ENCODE peak calls at places on chromosomes 2 and 18, in four cellular contexts. G, R, Y and V are unnamed samples.

GRCh38 chr2:64348386-64349142 is 105.4 kb upstream of the LGALSL start:
- DNase-seq in R (no peak), Y (no peak), G (no peak), V (no peak)

GRCh38 chr2:8906208-8906607 is 68.8 kb upstream of the KIDINS220 start:
- DNase-seq in Y (no peak), G (no peak), R (no peak), V (no peak)

GRCh38 chr2:111119847-111120252 is 864 bp upstream of the BCL2L11 start:
- DNase-seq in Y (no peak), G (peak; percentile 27), R (no peak), V (no peak)

GRCh38 chr2:19361325-19361990 is 3.0 kb upstream of the OSR1 start:
- DNase-seq in Y (no peak), R (no peak), G (no peak), V (no peak)

GRCh38 chr2:192151848-192152247 is 42.9 kb downstream of the TMEFF2 start:
- DNase-seq in R (no peak), G (no peak), Y (no peak), V (no peak)

GRCh38 chr2:231134910-231135650 is 10.2 kb upstream of the HTR2B start:
- DNase-seq in R (no peak), Y (no peak), G (no peak), V (no peak)

GRCh38 chr2:44956841-44957240 is 15.3 kb downstream of the SIX3 start:
- DNase-seq in R (no peak), Y (no peak), G (no peak), V (no peak)

GRCh38 chr2:237818066-237818473 is 19.5 kb downstream of the RBM44 start:
- DNase-seq in G (no peak), Y (no peak), R (no peak), V (no peak)

GRCh38 chr2:65317841-65318240 is 90.2 kb downstream of the ACTR2 start:
- DNase-seq in G (no peak), R (no peak), Y (no peak), V (no peak)

GRCh38 chr18:74173434-74173750 is 25.1 kb downstream of the TIMM21 start:
- DNase-seq in R (no peak), G (no peak), Y (no peak), V (no peak)

GRCh38 chr18:37554399-37554787 is 11.2 kb downstream of the CELF4 start:
- DNase-seq in Y (no peak), G (no peak), R (no peak), V (no peak)
- H3K27me3 ChIP-seq in Y (no peaks in the 10 kb centered on the region), G (no peaks in the 10 kb centered on the region), R (no peaks in the 10 kb centered on the region), V (peaks cover 2% of the 10 kb centered on the region)

GRCh38 chr2:66581461-66582363 is 146.8 kb downstream of the MEIS1 start:
- DNase-seq in G (no peak), R (no peak), Y (no peak), V (no peak)

GRCh38 chr2:66585616-66586015 is 150.7 kb downstream of the MEIS1 start:
- DNase-seq in R (no peak), Y (no peak), G (no peak), V (no peak)

GRCh38 chr2:66584011-66584410 is 149.1 kb downstream of the MEIS1 start:
- DNase-seq in G (no peak), R (no peak), Y (no peak), V (no peak)

GRCh38 chr2:66582364-66582974 is 147.5 kb downstream of the MEIS1 start:
- DNase-seq in R (no peak), Y (no peak), G (no peak), V (no peak)

GRCh38 chr2:66582975-66583842 is 148.3 kb downstream of the MEIS1 start:
- DNase-seq in Y (no peak), R (no peak), G (no peak), V (no peak)
- H3K27me3 ChIP-seq in Y (no peaks in the 10 kb centered on the region), R (peaks cover 23% of the 10 kb centered on the region), G (peaks cover 37% of the 10 kb centered on the region), V (peaks cover 51% of the 10 kb centered on the region)

GRCh38 chr2:215171826-215172225 is 33.4 kb upstream of the ABCA12 start:
- DNase-seq in G (no peak), R (no peak), Y (no peak), V (no peak)

GRCh38 chr2:215171151-215171550 is 32.7 kb upstream of the ABCA12 start:
- DNase-seq in Y (no peak), R (no peak), G (no peak), V (no peak)
- H3K27me3 ChIP-seq in Y (no peaks in the 10 kb centered on the region), R (no peaks in the 10 kb centered on the region), G (no peaks in the 10 kb centered on the region), V (no peaks in the 10 kb centered on the region)

GRCh38 chr2:202187570-202187969 is 50.8 kb downstream of the SUMO1 start:
- DNase-seq in G (no peak), Y (no peak), R (no peak), V (no peak)

GRCh38 chr2:202184557-202184956 is 53.8 kb downstream of the SUMO1 start:
- DNase-seq in R (no peak), G (no peak), Y (no peak), V (no peak)

GRCh38 chr2:202185156-202185555 is 53.2 kb downstream of the SUMO1 start:
- DNase-seq in Y (no peak), G (no peak), R (no peak), V (no peak)

GRCh38 chr2:202186641-202187202 is 51.7 kb downstream of the SUMO1 start:
- DNase-seq in Y (no peak), G (no peak), R (no peak), V (no peak)

DNA sequence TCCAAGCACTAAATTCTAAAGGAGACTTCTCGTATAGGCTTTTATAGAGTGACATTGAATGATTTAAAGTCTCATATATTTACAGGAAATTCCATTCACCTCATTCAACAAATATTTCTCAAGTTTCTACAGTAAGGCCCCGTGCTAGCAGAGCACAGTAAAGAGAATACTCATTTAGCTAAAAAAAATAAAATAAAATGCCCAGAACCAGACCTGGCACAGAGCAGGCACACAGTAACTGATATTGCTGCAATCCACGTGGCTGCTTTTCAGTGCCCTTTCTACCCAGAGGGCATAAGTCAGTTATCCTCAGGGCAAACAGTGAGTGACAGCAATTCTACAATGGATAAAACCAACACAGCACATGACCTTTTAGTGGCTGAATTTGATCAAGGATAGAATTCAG is 52.6 kb downstream of the SUMO1 start:
- DNase-seq in Y (no peak), G (no peak), R (no peak), V (peak; percentile 47)
- H3K27me3 ChIP-seq in Y (no peaks in the 10 kb centered on the region), G (peaks cover 3% of the 10 kb centered on the region), R (no peaks in the 10 kb centered on the region), V (no peaks in the 10 kb centered on the region)

GRCh38 chr2:72920317-72921087 is 3.2 kb downstream of the EMX1 start:
- DNase-seq in R (no peak), G (no peak), Y (no peak), V (no peak)
- H3K27me3 ChIP-seq in R (peaks cover 37% of the 10 kb centered on the region), G (peaks cover 91% of the 10 kb centered on the region), Y (peaks cover 6% of the 10 kb centered on the region), V (peaks cover 27% of the 10 kb centered on the region)

GRCh38 chr2:123091471-123091870 is 933.6 kb upstream of the CNTNAP5 start:
- DNase-seq in R (no peak), G (no peak), Y (no peak), V (no peak)
- H3K27me3 ChIP-seq in R (no peaks in the 10 kb centered on the region), G (no peaks in the 10 kb centered on the region), Y (no peaks in the 10 kb centered on the region), V (no peaks in the 10 kb centered on the region)

GRCh38 chr2:112883669-112884068 is 27.3 kb upstream of the IL37 start:
- DNase-seq in R (no peak), Y (no peak), G (no peak), V (no peak)
- H3K27me3 ChIP-seq in R (no peaks in the 10 kb centered on the region), Y (no peaks in the 10 kb centered on the region), G (no peaks in the 10 kb centered on the region), V (no peaks in the 10 kb centered on the region)

GRCh38 chr18:26551217-26551708 is 2.9 kb upstream of the KCTD1 start:
- DNase-seq in R (no peak), G (no peak), Y (no peak), V (no peak)
- H3K27me3 ChIP-seq in R (peaks cover 14% of the 10 kb centered on the region), G (peaks cover 48% of the 10 kb centered on the region), Y (no peaks in the 10 kb centered on the region), V (no peaks in the 10 kb centered on the region)